ENCODE peak calls at places on chromosomes 13 and 19, in six cellular contexts. H, Q, E, D, A and C are unnamed samples.

GRCh38 chr13:50686547-50686946 is 156.9 kb downstream of the DLEU7 start:
- DNase-seq in A (no peak), H (no peak), D (no peak), E (no peak), Q (no peak), C (no peak)

GRCh38 chr13:76286178-76286577 is 600.0 kb downstream of the KCTD12 start:
- DNase-seq in Q (no peak), H (no peak), D (no peak), A (no peak), E (no peak), C (no peak)

GRCh38 chr13:33348366-33348765 is 62.8 kb upstream of the STARD13 start:
- DNase-seq in D (no peak), H (no peak), E (no peak), A (no peak), Q (no peak), C (no peak)

GRCh38 chr19:44927746-44928145 is 13.3 kb downstream of the APOC1 start:
- DNase-seq in H (no peak), D (no peak), Q (no peak), A (no peak), E (no peak), C (no peak)

GRCh38 chr13:28494861-28495585 is at the start of gene FLT1:
- DNase-seq in Q (no peak), H (no peak), A (no peak), E (peak), D (no peak), C (peak)

GRCh38 chr19:55070755-55071502 is 4.7 kb upstream of the EPS8L1 start:
- DNase-seq in A (peak), E (peak), D (no peak), Q (peak), H (no peak), C (no peak)

GRCh38 chr19:6723108-6723618 is 2.7 kb upstream of the C3 start:
- DNase-seq in D (no peak), H (no peak), E (peak), A (peak), Q (no peak), C (no peak)

GRCh38 chr19:47151627-47152026 is 21.0 kb downstream of the SAE1 start:
- DNase-seq in E (no peak), D (no peak), H (no peak), Q (no peak), A (no peak), C (no peak)

GRCh38 chr19:10389863-10390262 is 9.5 kb upstream of the TYK2 start:
- DNase-seq in D (no peak), A (no peak), E (no peak), Q (no peak), H (no peak), C (no peak)

GRCh38 chr13:113758651-113759524 is at the start of gene TMEM255B:
- DNase-seq in Q (peak), H (no peak), E (peak), A (peak), D (peak), C (peak)
- TF ChIP-seq CTCF in Q (peak), H (no peak), E (no peak), A (peak), D (no peak), C (peak)

GRCh38 chr13:113207890-113208423 is 512 bp downstream of the PCID2 start:
- DNase-seq in D (no peak), E (peak), A (peak), Q (peak), H (no peak), C (no peak)
- TF ChIP-seq CTCF in D (no peak), E (no peak), A (no peak), Q (no peak), H (no peak), C (no peak)

GRCh38 chr19:39264306-39265290 is 3.6 kb upstream of the IFNL2 start:
- DNase-seq in Q (no peak), D (no peak), E (peak), H (no peak), A (no peak), C (no peak)
- TF ChIP-seq CTCF in Q (no peak), D (no peak), E (no peak), H (no peak), A (no peak), C (no peak)

GRCh38 chr19:41868120-41868988 is 8.3 kb downstream of the RPS19 start:
- DNase-seq in H (no peak), D (no peak), Q (peak), E (no peak), A (no peak), C (no peak)

GRCh38 chr19:41864374-41864773 is 4.3 kb downstream of the RPS19 start:
- DNase-seq in H (no peak), Q (no peak), A (no peak), D (no peak), E (no peak), C (no peak)

GRCh38 chr19:41863209-41863931 is 3.3 kb downstream of the RPS19 start:
- DNase-seq in E (no peak), Q (no peak), D (no peak), H (no peak), A (no peak), C (no peak)

GRCh38 chr19:41868989-41869300 is 8.1 kb upstream of the CD79A start:
- DNase-seq in A (no peak), H (no peak), E (no peak), D (no peak), Q (no peak), C (no peak)

GRCh38 chr19:41866284-41866683 is 6.2 kb downstream of the RPS19 start:
- DNase-seq in A (no peak), E (no peak), H (no peak), Q (no peak), D (no peak), C (no peak)
- TF ChIP-seq CTCF in A (no peak), E (no peak), H (no peak), Q (no peak), D (no peak), C (no peak)

DNA sequence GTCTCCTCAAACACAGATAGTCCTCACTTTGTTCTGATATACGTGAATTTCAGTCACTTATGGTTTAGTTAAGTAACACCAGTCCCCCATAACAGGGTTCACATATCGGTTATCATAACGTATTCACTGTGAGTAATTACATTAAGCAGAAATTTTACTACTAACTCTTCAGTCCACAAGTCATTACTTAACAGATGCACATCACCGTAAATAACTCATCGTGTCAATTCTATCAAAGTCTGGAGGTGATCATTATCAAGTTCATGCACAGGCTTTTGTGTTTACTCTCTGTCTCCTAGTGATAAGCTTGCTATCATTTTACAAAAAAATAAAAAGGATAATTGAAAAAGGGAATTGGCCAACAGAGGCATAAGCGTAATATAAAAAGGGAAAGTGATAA is 287.4 kb upstream of the ATXN8OS start:
- DNase-seq in Q (no peak), D (no peak), H (no peak), A (no peak), E (no peak), C (no peak)
- TF ChIP-seq CTCF in Q (no peak), D (no peak), H (no peak), A (no peak), E (no peak), C (no peak)

GRCh38 chr13:43180837-43181236 is 157.5 kb downstream of the DNAJC15 start:
- DNase-seq in A (no peak), E (peak), H (no peak), D (no peak), Q (no peak), C (no peak)

GRCh38 chr13:43185206-43185605 is 161.8 kb downstream of the DNAJC15 start:
- DNase-seq in H (no peak), E (no peak), D (no peak), A (no peak), Q (no peak), C (no peak)

DNA sequence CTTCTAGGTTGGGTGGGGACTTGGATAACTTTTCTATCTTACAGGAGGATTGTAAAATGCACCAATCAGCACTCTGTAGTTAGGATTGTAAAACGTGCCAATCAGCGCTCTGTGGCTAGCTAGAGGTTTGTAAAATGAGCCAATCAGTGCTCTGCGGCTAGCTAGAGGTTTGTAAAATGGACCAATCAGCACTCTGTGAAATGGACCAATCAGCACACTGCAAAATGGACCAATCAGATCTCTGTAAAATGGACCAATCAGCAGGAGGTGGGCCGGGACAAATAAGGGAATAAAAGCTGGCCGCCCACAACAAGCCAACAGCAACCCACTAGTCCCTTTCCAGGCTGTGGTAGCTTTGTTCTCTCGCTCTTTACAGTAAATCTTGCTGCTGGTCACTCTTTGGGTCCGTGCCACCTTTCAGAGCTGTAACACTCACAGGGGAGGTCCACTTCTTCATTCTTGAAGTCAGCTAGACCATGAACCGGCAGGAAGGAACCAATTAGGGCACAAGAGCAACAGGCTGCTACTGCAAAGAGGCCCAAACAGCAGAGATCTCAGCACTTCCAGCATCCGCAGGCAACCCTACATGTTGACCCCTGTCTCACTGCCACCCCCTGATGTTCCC is 156.8 kb downstream of the DNAJC15 start:
- DNase-seq in D (no peak), Q (no peak), H (no peak), E (no peak), A (no peak), C (no peak)
- TF ChIP-seq CTCF in D (no peak), Q (no peak), H (no peak), E (no peak), A (no peak), C (no peak)

GRCh38 chr13:30572859-30573275 is 44.9 kb upstream of the USPL1 start:
- DNase-seq in H (no peak), A (peak), E (no peak), D (no peak), Q (no peak), C (no peak)
- TF ChIP-seq CTCF in H (peak), A (peak), E (peak), D (no peak), Q (no peak), C (no peak)

GRCh38 chr19:51931921-51932320 is 4.6 kb downstream of the ZNF613 start:
- DNase-seq in A (no peak), H (no peak), Q (no peak), E (no peak), D (no peak), C (no peak)

GRCh38 chr19:51921949-51922348 is 5.3 kb upstream of the ZNF613 start:
- DNase-seq in D (no peak), E (no peak), H (no peak), Q (no peak), A (no peak), C (no peak)

GRCh38 chr19:51927859-51928258 is 587 bp downstream of the ZNF613 start:
- DNase-seq in A (no peak), Q (no peak), D (no peak), E (no peak), H (no peak), C (no peak)

GRCh38 chr19:51926426-51926783 is 867 bp upstream of the ZNF613 start:
- DNase-seq in H (no peak), A (no peak), D (no peak), Q (no peak), E (peak), C (no peak)

DNA sequence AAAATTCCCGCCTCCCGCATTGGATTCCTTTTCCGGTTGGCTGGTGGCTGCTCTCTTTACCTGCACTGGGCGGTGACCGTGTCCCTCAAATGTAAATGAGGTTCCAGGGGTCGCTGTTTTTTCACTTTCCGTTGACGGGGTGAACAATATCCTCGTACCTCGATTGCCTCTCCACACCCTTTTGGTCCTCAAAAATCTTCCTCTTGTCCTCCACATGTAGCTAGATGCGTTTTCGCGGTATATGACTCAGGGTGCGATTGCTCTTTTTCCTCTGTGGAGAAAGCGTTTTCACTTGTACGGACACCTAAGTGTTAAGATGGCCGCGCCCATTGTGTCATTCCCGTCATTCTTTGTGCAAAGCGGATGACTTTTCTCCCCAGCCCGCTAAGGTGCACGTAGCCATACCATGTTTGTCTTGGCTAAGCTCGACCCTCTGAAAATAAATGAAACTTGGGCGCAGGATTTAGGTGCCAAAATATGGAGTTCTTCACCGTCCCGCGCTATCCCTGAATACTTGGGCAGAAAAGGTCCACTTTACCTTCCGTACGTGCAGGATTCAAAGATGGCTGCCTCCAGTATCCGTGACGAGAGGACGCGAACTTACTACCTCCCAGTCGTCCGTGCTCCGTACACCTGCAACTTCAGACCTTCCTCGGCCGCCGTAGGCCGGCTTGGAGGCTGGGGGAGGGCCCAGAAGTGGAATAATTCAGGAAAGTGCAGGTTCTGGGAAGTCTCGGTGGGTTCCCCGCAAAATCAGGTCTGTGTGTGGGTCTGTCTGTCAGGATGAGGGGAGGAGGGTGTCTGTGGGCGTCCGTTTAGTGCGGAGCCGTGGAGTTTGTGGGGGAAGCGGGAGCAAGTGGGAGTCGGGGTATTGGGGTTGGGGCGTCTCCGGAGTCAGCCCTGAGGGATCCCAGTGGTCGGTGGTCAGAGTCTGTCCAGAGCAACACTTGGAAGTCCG is at the start of gene ZNF613:
- DNase-seq in D (peak), H (peak), E (peak), Q (peak), A (peak), C (peak)
- TF ChIP-seq CTCF in D (peak), H (peak), E (no peak), Q (peak), A (no peak), C (peak)